ENCODE peak calls at places on chromosomes 16 and 17, in eight cellular contexts. One of them, this sample, is unnamed.

GRCh38 chr17:35898283-35899070 is 18.3 kb upstream of the CCL5 start:
- DNase-seq in caudate nucleus: no peak
- DNase-seq in astrocyte of the spinal cord: no peak
- DNase-seq in T-helper 1 cell: peak; percentile 51
- DNase-seq in AG20443: no peak
- DNase-seq in AG04449: no peak
- DNase-seq in T-helper 9 cell: no peak
- DNase-seq in suprapubic skin: no peak
- DNase-seq in this sample: peak; percentile 64

GRCh38 chr16:27772093-27772820 is 222.3 kb downstream of the KATNIP start:
- DNase-seq in T-helper 1 cell: no peak
- DNase-seq in suprapubic skin: no peak
- DNase-seq in astrocyte of the spinal cord: no peak
- DNase-seq in T-helper 9 cell: no peak
- DNase-seq in AG04449: no peak
- DNase-seq in AG20443: no peak
- DNase-seq in caudate nucleus: no peak
- DNase-seq in this sample: no peak

GRCh38 chr16:4869147-4869790 is 22.0 kb downstream of the UBN1 start:
- DNase-seq in T-helper 9 cell: no peak
- DNase-seq in caudate nucleus: no peak
- DNase-seq in AG04449: no peak
- DNase-seq in AG20443: no peak
- DNase-seq in T-helper 1 cell: no peak
- DNase-seq in astrocyte of the spinal cord: no peak
- DNase-seq in suprapubic skin: no peak
- DNase-seq in this sample: no peak

GRCh38 chr17:4433515-4434031 is at the start of gene SPNS3:
- DNase-seq in AG20443: no peak
- DNase-seq in suprapubic skin: no peak
- DNase-seq in AG04449: no peak
- DNase-seq in astrocyte of the spinal cord: no peak
- DNase-seq in caudate nucleus: no peak
- DNase-seq in T-helper 1 cell: peak; percentile 80
- DNase-seq in T-helper 9 cell: no peak
- DNase-seq in this sample: no peak

GRCh38 chr17:31530391-31530990 is 139.0 kb downstream of the RAB11FIP4 start:
- DNase-seq in T-helper 1 cell: no peak
- DNase-seq in AG04449: no peak
- DNase-seq in caudate nucleus: no peak
- DNase-seq in astrocyte of the spinal cord: no peak
- DNase-seq in T-helper 9 cell: no peak
- DNase-seq in suprapubic skin: no peak
- DNase-seq in AG20443: no peak
- DNase-seq in this sample: no peak

GRCh38 chr16:47921535-47921934 is 234.3 kb downstream of the ABCC12 start:
- DNase-seq in astrocyte of the spinal cord: no peak
- DNase-seq in caudate nucleus: no peak
- DNase-seq in AG20443: no peak
- DNase-seq in T-helper 1 cell: no peak
- DNase-seq in T-helper 9 cell: no peak
- DNase-seq in suprapubic skin: no peak
- DNase-seq in AG04449: no peak
- DNase-seq in this sample: no peak

GRCh38 chr17:42283241-42284019 is 4.9 kb upstream of the STAT5A start:
- DNase-seq in T-helper 1 cell: no peak
- DNase-seq in astrocyte of the spinal cord: no peak
- DNase-seq in T-helper 9 cell: no peak
- DNase-seq in caudate nucleus: no peak
- DNase-seq in suprapubic skin: peak; percentile 54
- DNase-seq in AG20443: no peak
- DNase-seq in AG04449: no peak
- DNase-seq in this sample: no peak

GRCh38 chr17:49438885-49439284 is 24.2 kb upstream of the PHB1 start:
- DNase-seq in T-helper 9 cell: no peak
- DNase-seq in AG04449: no peak
- DNase-seq in AG20443: no peak
- DNase-seq in astrocyte of the spinal cord: no peak
- DNase-seq in caudate nucleus: no peak
- DNase-seq in T-helper 1 cell: no peak
- DNase-seq in suprapubic skin: no peak
- DNase-seq in this sample: no peak

GRCh38 chr16:29815032-29815721 is 775 bp upstream of the PAGR1 start:
- DNase-seq in astrocyte of the spinal cord: no peak
- DNase-seq in caudate nucleus: no peak
- DNase-seq in T-helper 9 cell: no peak
- DNase-seq in AG04449: no peak
- DNase-seq in suprapubic skin: peak; percentile 83
- DNase-seq in T-helper 1 cell: no peak
- DNase-seq in AG20443: peak; percentile 44
- DNase-seq in this sample: no peak

GRCh38 chr16:68426355-68426652 is 22.0 kb downstream of the SMPD3 start:
- DNase-seq in suprapubic skin: no peak
- DNase-seq in T-helper 1 cell: no peak
- DNase-seq in astrocyte of the spinal cord: no peak
- DNase-seq in T-helper 9 cell: no peak
- DNase-seq in caudate nucleus: no peak
- DNase-seq in AG04449: no peak
- DNase-seq in AG20443: peak; percentile 60
- DNase-seq in this sample: no peak

GRCh38 chr17:33012522-33013033 is 20.9 kb downstream of the SPACA3 start:
- DNase-seq in T-helper 9 cell: no peak
- DNase-seq in suprapubic skin: no peak
- DNase-seq in AG04449: peak; percentile 90
- DNase-seq in caudate nucleus: no peak
- DNase-seq in T-helper 1 cell: no peak
- DNase-seq in astrocyte of the spinal cord: peak; percentile 93
- DNase-seq in AG20443: peak; percentile 87
- DNase-seq in this sample: peak; percentile 81

GRCh38 chr17:75773121-75773807 is 8.3 kb upstream of the GALK1 start:
- DNase-seq in AG20443: no peak
- DNase-seq in suprapubic skin: peak; percentile 70
- DNase-seq in astrocyte of the spinal cord: no peak
- DNase-seq in AG04449: no peak
- DNase-seq in T-helper 1 cell: no peak
- DNase-seq in caudate nucleus: no peak
- DNase-seq in T-helper 9 cell: no peak
- DNase-seq in this sample: no peak

GRCh38 chr17:50101346-50102163 is 6.4 kb downstream of the PDK2 start:
- DNase-seq in T-helper 9 cell: no peak
- DNase-seq in astrocyte of the spinal cord: no peak
- DNase-seq in AG04449: no peak
- DNase-seq in suprapubic skin: no peak
- DNase-seq in caudate nucleus: no peak
- DNase-seq in T-helper 1 cell: no peak
- DNase-seq in AG20443: peak; percentile 70
- DNase-seq in this sample: peak; percentile 78

GRCh38 chr16:57784334-57784733 is 18.0 kb downstream of the KIFC3 start:
- DNase-seq in AG20443: no peak
- DNase-seq in caudate nucleus: no peak
- DNase-seq in T-helper 9 cell: no peak
- DNase-seq in T-helper 1 cell: no peak
- DNase-seq in AG04449: no peak
- DNase-seq in suprapubic skin: no peak
- DNase-seq in astrocyte of the spinal cord: no peak
- DNase-seq in this sample: no peak

GRCh38 chr16:31507617-31507928 is 618 bp downstream of the RUSF1 start:
- DNase-seq in AG20443: no peak
- DNase-seq in astrocyte of the spinal cord: no peak
- DNase-seq in T-helper 9 cell: peak; percentile 4
- DNase-seq in caudate nucleus: no peak
- DNase-seq in T-helper 1 cell: peak; percentile 24
- DNase-seq in suprapubic skin: no peak
- DNase-seq in AG04449: no peak
- DNase-seq in this sample: no peak

GRCh38 chr17:82912571-82913089 is 72.8 kb upstream of the ZNF750 start:
- DNase-seq in AG04449: no peak
- DNase-seq in AG20443: no peak
- DNase-seq in astrocyte of the spinal cord: no peak
- DNase-seq in T-helper 1 cell: no peak
- DNase-seq in T-helper 9 cell: no peak
- DNase-seq in caudate nucleus: no peak
- DNase-seq in suprapubic skin: no peak
- DNase-seq in this sample: no peak

GRCh38 chr16:68353366-68353765 is 42.5 kb downstream of the PRMT7 start:
- DNase-seq in astrocyte of the spinal cord: no peak
- DNase-seq in caudate nucleus: no peak
- DNase-seq in T-helper 1 cell: no peak
- DNase-seq in suprapubic skin: no peak
- DNase-seq in T-helper 9 cell: no peak
- DNase-seq in AG04449: no peak
- DNase-seq in AG20443: no peak
- DNase-seq in this sample: no peak

GRCh38 chr16:86819523-86819887 is 241.2 kb downstream of the FOXL1 start:
- DNase-seq in astrocyte of the spinal cord: no peak
- DNase-seq in suprapubic skin: no peak
- DNase-seq in T-helper 9 cell: no peak
- DNase-seq in caudate nucleus: no peak
- DNase-seq in T-helper 1 cell: no peak
- DNase-seq in AG04449: no peak
- DNase-seq in AG20443: no peak
- DNase-seq in this sample: no peak

GRCh38 chr17:43634681-43635125 is 27.0 kb downstream of the MEOX1 start:
- DNase-seq in astrocyte of the spinal cord: no peak
- DNase-seq in AG04449: no peak
- DNase-seq in T-helper 1 cell: no peak
- DNase-seq in suprapubic skin: no peak
- DNase-seq in T-helper 9 cell: no peak
- DNase-seq in AG20443: no peak
- DNase-seq in caudate nucleus: no peak
- DNase-seq in this sample: no peak

This sample was measured in H4.